ENCODE peak calls at places on chromosomes 7 and 10, in six cellular contexts. P is heart right ventricle, O is astrocyte of the spinal cord, E is stomach, B is PC-3, D is brain microvascular endothelial cell. G is an unnamed sample.
A peak's percentile ranks its signal among the peaks of the same experiment; 100 is the strongest.

GRCh38 chr7:47513741-47514241 is 68.1 kb downstream of the TNS3 start:
- DNase-seq in P (no peak), B (peak; percentile 21), E (no peak), D (peak; percentile 58), O (peak; percentile 79), G (no peak)

GRCh38 chr10:67385566-67385965 is 310.4 kb downstream of the CTNNA3 start:
- DNase-seq in D (no peak), O (no peak), E (no peak), B (no peak), P (no peak), G (no peak)

GRCh38 chr10:20105931-20106330 is 289.7 kb downstream of the PLXDC2 start:
- DNase-seq in E (no peak), D (peak; percentile 48), P (no peak), O (peak; percentile 67), B (no peak), G (no peak)

GRCh38 chr7:139618482-139619366 is 95.2 kb downstream of the CLEC2L start:
- DNase-seq in D (peak; percentile 29), P (peak; percentile 39), E (peak; percentile 57), O (peak; percentile 45), B (peak; percentile 60), G (peak; percentile 30)

GRCh38 chr10:34908472-34908871 is 93.4 kb upstream of the PARD3 start:
- DNase-seq in D (peak; percentile 38), E (no peak), O (peak; percentile 68), P (no peak), B (no peak), G (no peak)

GRCh38 chr10:92123031-92123450 is 167.8 kb downstream of the CPEB3 start:
- DNase-seq in P (no peak), O (no peak), D (no peak), E (peak; percentile 72), B (peak; percentile 84), G (peak; percentile 88)

GRCh38 chr7:51950811-51951210 is 634.2 kb upstream of the COBL start:
- DNase-seq in P (no peak), B (no peak), D (no peak), E (no peak), O (peak; percentile 80), G (peak; percentile 48)

GRCh38 chr10:54496852-54497251 is 304.2 kb downstream of the PCDH15 start:
- DNase-seq in P (no peak), E (no peak), O (peak; percentile 8), D (no peak), B (no peak), G (no peak)

GRCh38 chr7:2033586-2034135 is 199.1 kb downstream of the MAD1L1 start:
- DNase-seq in B (no peak), O (no peak), D (no peak), P (no peak), E (no peak), G (no peak)

GRCh38 chr7:30173058-30173897 is 38.5 kb downstream of the MTURN start:
- DNase-seq in B (peak; percentile 94), O (peak; percentile 90), P (peak; percentile 75), D (peak; percentile 68), E (peak; percentile 46), G (peak; percentile 25)

DNA sequence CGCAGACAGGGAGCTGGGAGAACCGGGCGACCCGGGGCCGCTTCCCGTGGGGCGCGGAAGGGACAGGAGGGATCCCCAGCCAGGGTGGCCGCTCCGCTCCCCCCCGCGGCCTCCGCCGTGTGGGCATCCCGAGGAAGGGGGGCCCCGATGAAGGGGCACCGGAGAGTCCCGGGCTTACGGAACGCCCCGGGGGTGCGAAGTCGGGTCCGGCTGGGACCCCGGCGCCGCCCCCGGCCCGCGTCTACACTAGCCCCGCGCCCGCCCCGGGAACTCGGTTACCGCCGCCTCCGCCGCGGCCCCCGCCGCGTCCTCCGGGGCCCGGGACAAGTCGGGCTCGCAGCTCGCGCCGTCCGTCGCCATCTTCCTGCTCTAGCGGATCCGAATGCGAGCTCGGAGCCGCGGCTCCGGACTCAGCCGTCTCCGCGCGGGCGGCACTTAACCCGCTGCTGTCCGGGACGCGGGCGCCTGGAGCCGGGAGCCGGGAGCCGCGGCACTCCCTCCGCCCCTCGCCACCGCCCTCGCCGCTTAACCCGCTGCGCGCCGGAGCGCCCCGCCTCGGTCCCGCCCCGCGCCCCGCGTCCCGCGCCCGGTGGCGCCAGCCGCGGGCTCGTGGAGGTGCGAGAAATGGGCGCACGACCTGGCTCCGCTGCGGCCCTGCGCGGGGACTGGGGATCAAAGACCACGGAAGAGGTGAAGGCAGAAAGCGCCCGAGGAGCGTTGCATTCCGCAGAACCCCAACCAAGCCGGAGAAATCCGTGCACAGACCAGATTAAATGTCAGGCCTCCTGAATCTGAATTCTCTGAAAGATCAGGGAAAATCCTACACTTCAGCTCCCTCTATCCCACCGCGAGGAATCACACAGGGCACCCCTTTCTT is at the start of gene CTTNBP2:
- DNase-seq in P (peak; percentile 33), B (peak; percentile 28), O (peak; percentile 59), E (peak; percentile 45), D (peak; percentile 29), G (peak; percentile 56)
- TF ChIP-seq CTCF in P (no peak), B (peak; percentile 12), O (peak; percentile 26), E (no peak), D (peak; percentile 44), G (no peak)

DNA sequence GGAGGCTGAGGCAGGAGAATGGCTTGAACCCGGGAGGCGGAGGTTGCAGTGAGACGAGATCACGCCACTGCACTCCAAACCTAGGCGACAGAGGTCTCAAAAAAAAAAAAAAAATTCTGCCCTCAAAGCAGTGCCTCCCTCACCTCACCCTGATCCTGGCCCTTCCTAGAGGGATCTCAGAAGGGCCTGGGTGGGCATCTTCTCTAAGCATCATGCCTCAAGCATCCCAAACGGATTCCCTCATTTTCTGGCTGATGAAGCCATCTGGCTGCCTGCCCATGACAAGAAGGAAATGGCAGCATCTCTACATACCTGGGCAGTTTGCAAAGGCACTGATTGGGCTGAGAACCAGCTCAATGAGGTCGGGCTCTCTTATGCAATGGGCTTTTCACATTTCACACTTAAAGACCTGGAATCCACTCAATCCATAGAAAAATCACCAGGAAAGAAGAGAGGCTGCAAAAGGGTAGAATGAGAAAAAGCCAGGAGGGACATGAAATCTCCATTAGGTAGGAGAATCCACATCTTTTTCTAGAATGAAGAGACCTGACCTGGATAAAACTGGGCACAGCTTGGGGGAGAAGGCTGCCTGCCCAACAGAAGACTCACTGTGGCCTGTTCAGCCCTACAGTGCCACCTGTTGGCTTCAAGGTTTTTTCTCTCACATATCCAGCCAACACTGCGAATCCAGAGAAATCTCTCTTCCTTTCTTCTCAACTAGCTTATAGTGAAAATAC is 48.1 kb downstream of the PDLIM1 start:
- DNase-seq in E (peak; percentile 61), O (peak; percentile 67), B (peak; percentile 73), P (no peak), D (no peak), G (peak; percentile 68)
- TF ChIP-seq CTCF in E (peak; percentile 57), O (peak; percentile 70), B (peak; percentile 79), P (peak; percentile 59), D (peak; percentile 83), G (peak; percentile 42)

GRCh38 chr10:129877773-129878371 is 86.2 kb downstream of the EBF3 start:
- DNase-seq in B (peak; percentile 15), E (no peak), O (no peak), P (no peak), D (no peak), G (no peak)
- TF ChIP-seq CTCF in B (peak; percentile 52), E (no peak), O (peak; percentile 25), P (peak; percentile 72), D (peak; percentile 37), G (no peak)

GRCh38 chr7:19984231-19984632 is 210.8 kb upstream of the TMEM196 start:
- DNase-seq in E (no peak), D (no peak), O (no peak), B (peak; percentile 44), P (no peak), G (no peak)

GRCh38 chr7:19988860-19989259 is 215.4 kb upstream of the TMEM196 start:
- DNase-seq in B (no peak), P (no peak), D (no peak), E (no peak), O (no peak), G (no peak)

DNA sequence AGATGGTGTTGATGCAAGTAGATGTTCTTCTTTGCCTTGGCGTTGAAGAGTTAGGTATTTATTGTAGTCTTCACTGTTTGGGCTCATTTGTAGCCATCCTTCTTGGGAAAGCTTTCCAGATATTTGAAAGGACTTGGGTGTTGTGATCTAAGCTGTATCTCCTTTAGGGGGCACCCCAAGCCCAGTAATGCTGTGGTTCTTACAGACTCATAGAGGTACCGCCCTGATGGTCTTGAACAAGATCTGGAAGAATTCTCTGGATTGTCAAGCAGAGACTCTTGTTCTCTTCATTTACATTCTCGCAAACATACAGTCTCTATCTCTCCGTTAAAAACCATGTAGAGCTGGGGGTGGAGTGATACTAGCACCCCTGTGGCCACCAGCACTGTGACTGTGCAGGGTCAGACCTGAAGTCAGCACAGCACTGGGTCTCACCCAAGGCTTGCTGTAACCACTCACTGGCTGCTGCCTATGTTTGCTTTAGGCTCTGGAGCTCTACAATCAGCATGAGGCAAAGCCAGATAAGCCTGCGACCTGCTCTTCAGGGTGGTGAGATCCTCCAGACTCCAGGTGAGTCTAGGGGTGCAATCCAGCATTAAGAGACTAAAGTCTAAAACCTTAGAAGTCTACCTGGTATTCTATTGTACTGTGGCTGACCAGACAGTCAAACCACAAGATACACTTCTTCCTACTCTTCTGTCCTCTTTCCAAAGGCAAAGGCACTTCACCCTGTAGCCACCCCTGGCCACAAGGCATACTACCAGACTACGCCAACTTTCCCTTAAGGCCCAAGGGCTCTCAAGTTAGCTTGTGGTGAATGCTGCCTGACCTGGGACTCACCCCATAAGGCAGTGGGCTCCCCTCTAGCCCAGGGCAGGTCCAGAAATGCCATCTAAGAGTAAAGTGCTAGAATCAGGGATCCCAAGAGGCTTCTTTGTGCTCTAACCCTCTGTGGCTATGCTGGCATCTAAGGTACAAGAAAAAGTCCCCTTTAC is 209.7 kb upstream of the TMEM196 start:
- DNase-seq in P (peak; percentile 25), E (no peak), B (peak; percentile 69), D (peak; percentile 87), O (peak; percentile 82), G (peak; percentile 1)
- TF ChIP-seq CTCF in P (peak; percentile 40), E (peak; percentile 10), B (peak; percentile 61), D (peak; percentile 67), O (peak; percentile 51), G (no peak)

GRCh38 chr10:46517541-46517940 is 38.9 kb downstream of the GPRIN2 start:
- DNase-seq in P (no peak), E (peak; percentile 22), O (no peak), D (no peak), B (no peak), G (no peak)

GRCh38 chr10:46520941-46521340 is 35.5 kb downstream of the GPRIN2 start:
- DNase-seq in P (no peak), D (no peak), O (peak; percentile 73), B (peak; percentile 87), E (peak; percentile 28), G (no peak)

GRCh38 chr10:46518028-46518725 is 38.3 kb downstream of the GPRIN2 start:
- DNase-seq in E (peak; percentile 19), D (no peak), P (no peak), O (no peak), B (no peak), G (no peak)

GRCh38 chr10:46522295-46523118 is 34.0 kb downstream of the GPRIN2 start:
- DNase-seq in B (no peak), P (no peak), O (no peak), E (peak; percentile 26), D (no peak), G (no peak)

DNA sequence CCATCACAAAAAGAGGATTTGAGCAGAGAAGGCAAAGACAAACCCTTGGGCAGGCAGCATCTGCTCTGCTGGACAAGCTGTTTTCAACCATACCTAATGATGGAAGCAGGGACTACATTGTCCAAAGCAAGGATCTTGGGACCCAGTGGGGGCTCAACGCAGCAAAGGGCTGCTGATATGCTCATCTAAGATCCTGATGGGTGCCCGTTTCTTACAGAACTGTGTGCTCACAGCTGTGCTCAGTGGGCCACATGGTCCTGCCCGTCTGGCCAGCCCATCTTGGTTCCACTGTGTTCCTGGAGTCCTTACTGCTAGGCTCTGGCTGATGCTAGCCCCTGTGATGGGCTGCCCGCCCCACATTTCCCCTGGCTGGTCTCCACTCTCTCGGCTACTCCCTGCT is 36.1 kb downstream of the GPRIN2 start:
- DNase-seq in D (no peak), O (no peak), P (no peak), E (peak; percentile 22), B (no peak), G (peak; percentile 2)
- TF ChIP-seq CTCF in D (no peak), O (no peak), P (no peak), E (no peak), B (no peak), G (no peak)

G was measured in thyroid gland.